ENCODE peak calls at places on chromosomes 4 and X, in four cellular contexts. Y is K562, B is GM12878, O is HepG2. P is an unnamed sample.

GRCh38 chr4:69881173-69881773 is 21.3 kb upstream of the SULT1E1 start:
- DNase-seq in Y (peak), B (no peak), O (peak), P (peak)

GRCh38 chr4:172830295-172830764 is 338.3 kb upstream of the GALNT7 start:
- DNase-seq in Y (peak), B (no peak), O (peak), P (no peak)

GRCh38 chr4:145406970-145407369 is 74.7 kb upstream of the SMAD1 start:
- DNase-seq in Y (no peak), B (no peak), O (no peak), P (no peak)

GRCh38 chr4:56375458-56375857 is 11.8 kb downstream of the AASDH start:
- DNase-seq in Y (no peak), B (no peak), O (no peak), P (no peak)

GRCh38 chr4:47368211-47368610 is 95.3 kb downstream of the COMMD8 start:
- DNase-seq in Y (no peak), B (no peak), O (no peak), P (no peak)

GRCh38 chr4:52863324-52863723 is 1.2 kb downstream of the RASL11B start:
- DNase-seq in Y (no peak), B (no peak), O (no peak), P (no peak)

GRCh38 chrX:11890843-11891514 is 132.9 kb downstream of the MSL3 start:
- DNase-seq in Y (no peak), B (no peak), O (no peak), P (no peak)

GRCh38 chrX:44872319-44872816 is 620 bp upstream of the KDM6A start:
- DNase-seq in Y (peak), B (no peak), O (no peak), P (peak)

GRCh38 chr4:98994474-98995182 is 893 bp upstream of the METAP1 start:
- DNase-seq in Y (no peak), B (no peak), O (peak), P (no peak)

GRCh38 chrX:10756365-10756915 is 136.1 kb upstream of the MID1 start:
- DNase-seq in Y (no peak), B (no peak), O (no peak), P (no peak)

GRCh38 chrX:54358424-54359211 is 772 bp upstream of the WNK3 start:
- DNase-seq in Y (no peak), B (no peak), O (no peak), P (peak)

GRCh38 chr4:69713593-69713992 is 46.8 kb downstream of the SULT1B1 start:
- DNase-seq in Y (no peak), B (no peak), O (peak), P (no peak)

GRCh38 chr4:89752932-89753598 is 83.9 kb downstream of the SNCA start:
- DNase-seq in Y (no peak), B (no peak), O (no peak), P (no peak)

GRCh38 chr4:88803600-88804096 is 106.0 kb upstream of the NAP1L5 start:
- DNase-seq in Y (no peak), B (peak), O (no peak), P (no peak)

GRCh38 chr4:22179124-22179874 is 230.7 kb upstream of the KCNIP4 start:
- DNase-seq in Y (no peak), B (no peak), O (no peak), P (no peak)

GRCh38 chr4:2357821-2358745 is 60.4 kb downstream of the ZFYVE28 start:
- DNase-seq in Y (no peak), B (no peak), O (no peak), P (no peak)

GRCh38 chr4:106695846-106696245 is 327.3 kb upstream of the GIMD1 start:
- DNase-seq in Y (no peak), B (no peak), O (no peak), P (no peak)

GRCh38 chrX:17024896-17025295 is 78.4 kb downstream of the REPS2 start:
- DNase-seq in Y (no peak), B (no peak), O (peak), P (peak)

GRCh38 chrX:20267924-20268701 is 1.4 kb upstream of the RPS6KA3 start:
- DNase-seq in Y (no peak), B (no peak), O (no peak), P (peak)

GRCh38 chr4:17447056-17447455 is 64.8 kb downstream of the QDPR start:
- DNase-seq in Y (no peak), B (no peak), O (no peak), P (no peak)

GRCh38 chr4:154559141-154559841 is 3.5 kb upstream of the FGB start:
- DNase-seq in Y (peak), B (no peak), O (peak), P (peak)

GRCh38 chr4:8261851-8262535 is 7.6 kb upstream of the HTRA3 start:
- DNase-seq in Y (peak), B (no peak), O (no peak), P (no peak)

GRCh38 chrX:40877869-40878268 is 142.5 kb upstream of the MED14 start:
- DNase-seq in Y (peak), B (no peak), O (peak), P (no peak)

GRCh38 chr4:158810487-158811215 is 41.8 kb downstream of the FNIP2 start:
- DNase-seq in Y (no peak), B (no peak), O (no peak), P (no peak)
- TF ChIP-seq NR2C2 in Y (no peak), B (no peak), O (no peak), P (no peak)

DNA sequence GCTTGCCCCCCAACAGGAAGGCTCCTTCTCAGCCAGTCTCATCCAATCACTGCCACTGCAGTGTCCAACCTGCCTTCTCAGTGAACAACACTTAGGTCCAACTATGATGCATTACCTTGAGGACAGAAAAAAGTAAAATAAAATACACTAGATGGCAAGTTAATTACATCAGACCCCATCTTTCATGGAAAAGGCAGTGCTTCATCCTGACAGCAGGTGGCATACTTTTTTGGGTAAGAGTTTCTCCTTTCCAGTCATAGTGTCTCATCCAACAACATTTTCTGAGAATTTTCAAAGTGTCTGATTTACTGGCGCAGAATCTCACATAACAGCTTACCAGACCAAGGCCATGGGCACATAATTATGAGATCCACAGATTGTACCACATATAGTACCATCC is 1742.8 kb downstream of the PCDH7 start:
- DNase-seq in Y (no peak), B (no peak), O (peak), P (peak)
- TF ChIP-seq NR2C2 in Y (no peak), B (no peak), O (no peak), P (no peak)

DNA sequence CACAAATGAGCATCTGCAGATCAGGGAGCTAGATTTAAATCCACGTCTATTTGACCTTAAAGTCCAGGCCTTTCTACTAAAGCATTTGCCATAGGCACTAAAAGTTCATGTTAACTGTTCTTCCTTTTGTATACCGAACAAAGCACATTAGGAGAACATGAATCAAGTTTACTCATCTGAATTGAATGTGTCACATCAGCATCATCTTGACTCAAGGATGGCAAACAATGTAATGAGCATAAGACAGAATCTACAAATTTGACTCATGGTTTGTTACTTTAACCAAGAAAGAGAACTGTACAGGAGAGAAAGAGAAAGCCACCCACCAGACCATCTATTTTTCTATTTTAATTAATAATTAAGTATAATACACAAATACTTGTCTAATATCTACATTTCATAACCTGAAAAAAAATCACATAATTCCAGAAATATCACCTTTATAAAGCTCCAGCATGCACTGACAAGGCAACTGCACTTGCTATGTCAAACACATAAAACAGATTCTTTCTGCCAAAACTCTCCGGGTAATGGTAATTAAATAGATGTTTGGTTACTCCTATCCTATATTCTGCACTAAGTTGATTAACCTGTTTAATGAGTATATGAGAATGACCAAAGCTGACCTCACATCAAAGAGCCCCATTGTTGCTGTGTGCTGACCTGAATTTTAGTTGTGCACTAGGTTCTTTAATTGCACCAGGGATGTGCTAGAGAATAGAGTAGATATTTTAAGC is 42.4 kb upstream of the LEF1 start:
- DNase-seq in Y (no peak), B (no peak), O (no peak), P (no peak)
- TF ChIP-seq NR2C2 in Y (no peak), B (no peak), O (no peak), P (no peak)

GRCh38 chrX:49878128-49878833 is 1.0 kb upstream of the USP27X start:
- DNase-seq in Y (peak), B (no peak), O (no peak), P (no peak)
- TF ChIP-seq NR2C2 in Y (no peak), B (no peak), O (no peak), P (no peak)

DNA sequence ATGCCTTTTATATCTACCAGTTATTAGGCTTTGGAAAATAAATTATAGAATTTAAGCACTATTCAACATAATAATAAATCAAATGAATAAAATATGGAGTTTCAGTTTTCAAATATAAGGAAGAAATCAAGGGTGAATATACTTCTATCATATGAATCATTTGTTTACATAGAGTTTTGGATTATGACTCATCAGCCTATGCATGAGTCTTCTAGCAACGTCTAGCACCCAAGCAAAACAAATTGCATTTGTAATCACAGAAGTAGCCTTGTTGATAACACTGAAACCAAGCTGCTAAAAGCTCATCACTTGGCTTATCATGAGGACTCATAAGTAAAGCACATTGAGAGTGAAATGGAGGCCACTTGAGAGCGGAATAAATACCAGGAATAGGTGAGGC is 434.6 kb downstream of the PCDH11X start:
- DNase-seq in Y (no peak), B (no peak), O (no peak), P (no peak)
- TF ChIP-seq NR2C2 in Y (no peak), B (no peak), O (no peak), P (no peak)

DNA sequence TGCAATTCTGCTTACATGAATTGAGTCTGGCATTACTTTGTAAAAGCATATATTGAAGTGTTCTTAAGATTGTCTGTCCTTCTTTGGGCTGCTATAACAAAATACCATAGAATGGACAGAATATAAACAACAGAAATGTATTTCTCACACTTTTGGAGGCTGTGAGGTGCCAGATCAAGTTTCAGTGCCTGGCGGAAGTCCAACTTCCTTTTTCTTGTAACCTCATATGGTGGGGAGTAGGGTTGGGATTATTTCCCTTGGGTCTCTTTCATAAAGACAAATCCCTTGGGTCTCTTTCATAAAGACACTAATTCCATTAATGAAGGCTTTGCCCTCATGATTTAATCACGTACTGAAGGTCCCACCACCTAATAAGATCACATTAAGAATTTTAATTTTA is 199.3 kb upstream of the GRID2 start:
- DNase-seq in Y (no peak), B (no peak), O (no peak), P (no peak)
- TF ChIP-seq NR2C2 in Y (no peak), B (no peak), O (no peak), P (no peak)